ENCODE peak calls at places on chromosomes 3 and 15, in four cellular contexts. Q is GM20000, C is mammary epithelial cell, M is fibroblast of lung. U is an unnamed sample.
A peak's percentile ranks its signal among the peaks of the same experiment; 100 is the strongest.

GRCh38 chr3:102206506-102207145 is 228.2 kb upstream of the ZPLD1 start:
- DNase-seq in C (peak; percentile 64), M (peak; percentile 86), Q (no peak), U (peak; percentile 65)

GRCh38 chr3:94121161-94121560 is 58.3 kb downstream of the NSUN3 start:
- DNase-seq in C (no peak), Q (no peak), M (no peak), U (no peak)

GRCh38 chr15:73716417-73716816 is 32.2 kb downstream of the CD276 start:
- DNase-seq in C (no peak), M (no peak), Q (no peak), U (no peak)

GRCh38 chr15:48541659-48542334 is 103.7 kb downstream of the FBN1 start:
- DNase-seq in C (peak; percentile 48), M (peak; percentile 95), Q (peak; percentile 39), U (no peak)

GRCh38 chr3:107525101-107525953 is 2.6 kb downstream of the BBX start:
- DNase-seq in M (peak; percentile 22), C (peak; percentile 42), Q (peak; percentile 15), U (no peak)

GRCh38 chr3:87333393-87333892 is 57.1 kb upstream of the POU1F1 start:
- DNase-seq in M (peak; percentile 54), Q (no peak), C (peak; percentile 94), U (peak; percentile 83)

GRCh38 chr3:43707998-43708397 is 17.3 kb downstream of the ABHD5 start:
- DNase-seq in C (peak; percentile 95), M (peak; percentile 90), Q (no peak), U (no peak)

GRCh38 chr3:155676252-155676981 is 68.5 kb downstream of the PLCH1 start:
- DNase-seq in C (peak; percentile 53), M (peak; percentile 32), Q (no peak), U (no peak)

GRCh38 chr3:112811150-112811884 is 35.3 kb downstream of the CD200R1L start:
- DNase-seq in Q (no peak), C (no peak), M (peak; percentile 94), U (peak; percentile 17)

GRCh38 chr15:65086680-65087111 is 10.2 kb downstream of the KBTBD13 start:
- DNase-seq in C (peak; percentile 29), Q (no peak), M (no peak), U (no peak)

GRCh38 chr3:121482651-121483050 is 63.1 kb downstream of the POLQ start:
- DNase-seq in C (peak; percentile 64), M (peak; percentile 81), Q (no peak), U (peak; percentile 55)

GRCh38 chr3:179398574-179399249 is 51.2 kb downstream of the MFN1 start:
- DNase-seq in Q (peak; percentile 8), M (no peak), C (no peak), U (no peak)

GRCh38 chr3:42663581-42664442 is 10.3 kb downstream of the ZBTB47 start:
- DNase-seq in M (no peak), C (no peak), Q (peak; percentile 67), U (no peak)

GRCh38 chr3:178320481-178321352 is 215.5 kb upstream of the KCNMB2 start:
- DNase-seq in M (peak; percentile 68), C (peak; percentile 45), Q (no peak), U (peak; percentile 58)

GRCh38 chr3:154972951-154973350 is 107.2 kb upstream of the MME start:
- DNase-seq in M (peak; percentile 34), C (peak; percentile 27), Q (no peak), U (no peak)

GRCh38 chr3:134699141-134699711 is 48.4 kb upstream of the KY start:
- DNase-seq in Q (no peak), M (no peak), C (no peak), U (no peak)

GRCh38 chr3:143608966-143609365 is 239.3 kb downstream of the SLC9A9 start:
- DNase-seq in C (peak; percentile 19), M (peak; percentile 90), Q (no peak), U (no peak)

GRCh38 chr3:57227930-57228733 is 603 bp downstream of the APPL1 start:
- DNase-seq in Q (peak; percentile 53), C (peak; percentile 49), M (peak; percentile 71), U (no peak)

GRCh38 chr3:57224856-57225255 is 2.7 kb upstream of the APPL1 start:
- DNase-seq in M (no peak), Q (no peak), C (no peak), U (no peak)

GRCh38 chr3:57226156-57226555 is 1.4 kb upstream of the APPL1 start:
- DNase-seq in Q (no peak), C (no peak), M (no peak), U (no peak)

GRCh38 chr3:57228734-57229505 is 1.4 kb downstream of the APPL1 start:
- DNase-seq in C (peak; percentile 83), M (peak; percentile 63), Q (peak; percentile 25), U (no peak)

DNA sequence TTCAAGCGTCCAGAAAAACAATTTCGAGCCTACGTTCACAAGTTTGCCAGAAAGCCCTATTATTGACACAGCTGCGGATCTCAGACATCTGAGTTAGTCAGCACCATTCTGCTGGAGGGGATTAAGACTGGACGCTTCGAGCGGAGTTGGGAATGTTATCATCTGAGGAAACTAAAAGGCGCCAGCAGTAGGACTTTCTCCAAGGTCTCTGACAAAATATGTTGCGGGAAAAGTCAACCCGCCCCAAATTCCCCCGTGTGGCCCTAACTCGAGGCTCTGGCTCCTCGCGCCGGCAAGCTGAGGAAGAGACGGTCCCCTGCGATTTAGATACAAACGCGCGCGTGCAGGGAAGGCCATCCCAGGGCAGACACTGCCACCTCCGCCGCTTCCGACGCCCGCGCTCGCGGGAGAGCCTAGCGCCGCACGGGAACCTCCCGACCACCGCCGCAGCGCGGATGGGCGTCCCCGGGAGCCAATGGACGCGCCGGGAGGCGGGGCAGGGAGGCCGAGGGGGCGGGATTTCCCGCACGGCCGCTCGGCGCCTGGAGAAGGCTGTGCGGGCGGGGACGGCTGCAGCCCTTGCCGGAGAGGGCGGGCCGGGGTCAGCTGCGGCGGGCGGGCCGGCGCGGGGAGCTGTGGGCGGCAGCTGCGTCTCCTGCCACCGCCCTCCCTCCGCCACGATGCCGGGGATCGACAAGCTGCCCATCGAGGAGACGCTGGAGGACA is at the start of gene APPL1:
- DNase-seq in M (peak; percentile 88), C (peak; percentile 87), Q (peak; percentile 99), U (peak; percentile 75)
- TF ChIP-seq CTCF in M (no peak), C (no peak), Q (no peak), U (no peak)

GRCh38 chr3:115834068-115834467 is 210.8 kb downstream of the GAP43 start:
- DNase-seq in M (peak; percentile 86), C (peak; percentile 67), Q (no peak), U (no peak)

GRCh38 chr3:115832265-115832664 is 209.0 kb downstream of the GAP43 start:
- DNase-seq in Q (no peak), M (no peak), C (no peak), U (no peak)

GRCh38 chr3:115833074-115833473 is 209.8 kb downstream of the GAP43 start:
- DNase-seq in Q (no peak), C (no peak), M (no peak), U (no peak)

GRCh38 chr3:115831864-115832263 is 208.6 kb downstream of the GAP43 start:
- DNase-seq in M (no peak), C (no peak), Q (no peak), U (no peak)

DNA sequence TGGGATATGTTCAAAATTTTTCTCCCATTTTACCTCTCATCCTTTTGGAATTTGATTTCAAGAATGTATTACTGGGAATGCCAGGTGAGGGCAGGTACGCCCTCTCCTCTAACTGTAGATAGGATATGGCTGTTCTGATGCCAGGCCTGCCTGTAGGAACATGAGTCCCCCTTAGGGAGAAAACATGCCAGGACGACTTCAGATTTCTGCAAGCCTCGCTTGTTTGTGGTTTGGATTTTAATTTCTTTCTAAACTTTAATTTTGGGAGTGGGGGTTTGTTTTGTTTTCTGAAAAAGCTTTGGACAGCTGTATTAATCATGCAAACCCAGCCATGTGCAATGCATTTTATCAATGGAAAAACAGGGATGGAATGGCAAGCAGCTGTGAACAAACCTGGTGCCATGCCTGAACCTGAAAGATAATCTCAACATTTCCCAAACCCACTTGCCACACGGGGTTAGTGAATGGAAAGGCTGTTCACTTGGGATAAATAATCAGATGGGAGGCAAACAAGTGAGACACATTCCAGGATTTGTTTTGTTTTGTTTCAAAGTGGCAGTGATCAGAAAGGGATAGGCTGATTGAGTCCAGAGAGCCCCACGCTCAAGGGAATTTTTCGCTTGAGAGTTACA is 207.6 kb downstream of the GAP43 start:
- DNase-seq in C (peak; percentile 65), Q (no peak), M (no peak), U (no peak)
- TF ChIP-seq CTCF in C (no peak), Q (no peak), M (no peak), U (no peak)

GRCh38 chr3:58494107-58494506 is 2.2 kb downstream of the KCTD6 start:
- DNase-seq in Q (no peak), M (no peak), C (no peak), U (no peak)
- TF ChIP-seq CTCF in Q (no peak), M (no peak), C (no peak), U (no peak)

GRCh38 chr3:141753399-141753798 is 9.8 kb upstream of the GRK7 start:
- DNase-seq in M (no peak), Q (no peak), C (no peak), U (no peak)
- TF ChIP-seq CTCF in M (no peak), Q (no peak), C (no peak), U (no peak)

DNA sequence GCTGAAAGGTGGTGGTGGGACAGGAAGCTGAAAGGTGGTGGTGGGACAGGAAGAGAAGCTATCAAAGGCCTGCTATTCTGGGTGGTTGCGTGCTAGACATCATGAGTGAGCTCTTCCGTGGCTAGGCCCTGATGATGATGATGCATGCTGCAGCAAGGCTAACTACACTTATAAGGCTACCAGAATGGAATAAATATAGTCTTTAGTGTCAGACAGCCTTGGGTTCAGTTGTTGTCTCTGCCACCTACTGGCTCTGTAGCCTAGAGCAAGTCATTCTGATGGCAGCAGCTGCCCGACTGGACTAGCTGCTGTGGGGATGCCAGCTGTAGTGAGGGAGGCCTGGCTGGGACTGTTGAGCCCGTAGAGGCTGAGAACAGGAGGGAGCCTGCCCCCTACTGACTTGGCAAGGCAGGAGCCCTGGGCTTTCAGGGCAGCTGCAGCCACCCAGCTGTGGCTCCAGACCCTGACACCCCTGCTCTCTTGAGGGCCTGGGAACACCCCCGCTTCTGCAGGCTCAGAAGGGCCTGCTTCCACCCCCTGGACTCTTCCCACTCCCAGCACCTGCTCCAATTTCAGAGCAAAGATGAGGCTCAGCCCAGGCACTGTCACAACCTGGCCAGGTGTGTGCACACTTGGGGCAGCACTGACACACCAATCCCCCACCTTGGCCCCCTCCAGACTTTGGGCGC is 21.4 kb upstream of the ZBED2 start:
- DNase-seq in M (no peak), C (peak; percentile 65), Q (peak; percentile 8), U (no peak)
- TF ChIP-seq CTCF in M (no peak), C (peak; percentile 51), Q (no peak), U (no peak)

DNA sequence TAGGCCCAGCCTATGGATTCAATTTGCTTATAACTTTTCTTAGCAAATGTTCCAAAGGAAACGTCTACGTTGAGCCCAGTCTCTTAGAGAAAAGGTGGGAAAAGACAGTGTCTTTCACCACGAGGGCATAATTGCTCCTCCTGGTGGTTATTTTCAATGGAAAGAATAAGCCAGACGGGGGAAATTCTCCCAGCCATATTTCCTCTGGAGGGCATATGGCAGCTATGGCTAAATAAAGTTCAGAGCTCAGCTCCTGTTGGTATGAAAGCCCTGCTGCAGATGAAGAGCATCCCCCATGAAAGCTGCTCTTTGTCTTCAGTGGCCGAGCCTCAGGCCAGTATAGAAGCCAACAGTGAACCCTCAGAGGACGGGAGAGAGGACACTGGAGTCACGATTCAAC is 297.9 kb downstream of the RYR3 start:
- DNase-seq in M (no peak), C (no peak), Q (no peak), U (no peak)
- TF ChIP-seq CTCF in M (no peak), C (peak; percentile 28), Q (no peak), U (peak; percentile 40)

U was measured in retinal pigment epithelial cell.